ENCODE peak calls at places on chromosome 1, in four cellular contexts. E, L, X and B are unnamed samples.

GRCh38 chr1:41242645-41243171 is 602 bp upstream of the SCMH1 start:
- DNase-seq in E (no peak), L (no peak), X (no peak), B (peak; percentile 10)

GRCh38 chr1:20994176-20994575 is 182.5 kb downstream of the EIF4G3 start:
- DNase-seq in E (no peak), L (no peak), X (no peak), B (no peak)

GRCh38 chr1:17119076-17119743 is at the start of gene PADI2:
- DNase-seq in E (peak; percentile 92), L (no peak), X (peak; percentile 75), B (peak; percentile 46)

GRCh38 chr1:154967331-154967950 is 3.1 kb downstream of the SHC1 start:
- DNase-seq in E (no peak), L (no peak), X (no peak), B (no peak)

GRCh38 chr1:54934869-54935268 is 45.6 kb upstream of the TMEM61 start:
- DNase-seq in E (no peak), L (no peak), X (no peak), B (peak; percentile 37)

GRCh38 chr1:162670928-162671663 is 38.8 kb downstream of the DDR2 start:
- DNase-seq in E (no peak), L (no peak), X (no peak), B (peak; percentile 72)

GRCh38 chr1:19460535-19461351 is 24.6 kb downstream of the CAPZB start:
- DNase-seq in E (peak; percentile 45), L (no peak), X (no peak), B (no peak)

GRCh38 chr1:9852410-9853301 is 28.9 kb upstream of the CLSTN1 start:
- DNase-seq in E (no peak), L (no peak), X (no peak), B (no peak)

GRCh38 chr1:93114403-93114802 is 35.3 kb downstream of the MTF2 start:
- DNase-seq in E (no peak), L (no peak), X (no peak), B (no peak)

GRCh38 chr1:147496571-147496970 is 44.7 kb upstream of the BCL9 start:
- DNase-seq in E (no peak), L (no peak), X (no peak), B (peak; percentile 69)

GRCh38 chr1:29655945-29656866 is 419.9 kb downstream of the PTPRU start:
- DNase-seq in E (no peak), L (no peak), X (peak; percentile 15), B (no peak)

GRCh38 chr1:84830136-84830535 is 62.9 kb downstream of the LPAR3 start:
- DNase-seq in E (no peak), L (no peak), X (no peak), B (no peak)

GRCh38 chr1:246809473-246809872 is 85.3 kb downstream of the SCCPDH start:
- DNase-seq in E (peak; percentile 52), L (no peak), X (no peak), B (no peak)

GRCh38 chr1:154404984-154405761 is at the start of gene IL6R:
- DNase-seq in E (peak; percentile 96), L (no peak), X (peak; percentile 80), B (peak; percentile 83)

GRCh38 chr1:51567653-51568052 is 48.6 kb upstream of the EPS15 start:
- DNase-seq in E (no peak), L (no peak), X (no peak), B (peak; percentile 28)

GRCh38 chr1:232066521-232066920 is 439.9 kb downstream of the DISC1 start:
- DNase-seq in E (no peak), L (no peak), X (no peak), B (no peak)

GRCh38 chr1:104765115-104765514 is 1015.4 kb downstream of the AMY1C start:
- DNase-seq in E (no peak), L (no peak), X (no peak), B (no peak)

GRCh38 chr1:152427458-152427857 is 13.4 kb upstream of the CRNN start:
- DNase-seq in E (no peak), L (no peak), X (no peak), B (no peak)

GRCh38 chr1:66333463-66334232 is 200.3 kb upstream of the SGIP1 start:
- DNase-seq in E (no peak), L (no peak), X (no peak), B (peak; percentile 80)

GRCh38 chr1:201565024-201565730 is 26.2 kb downstream of the NAV1 start:
- DNase-seq in E (peak; percentile 51), L (no peak), X (no peak), B (no peak)

GRCh38 chr1:26350701-26351590 is 3.0 kb downstream of the CRYBG2 start:
- DNase-seq in E (no peak), L (no peak), X (peak; percentile 58), B (peak; percentile 72)

GRCh38 chr1:10704383-10704882 is 92.0 kb downstream of the CASZ1 start:
- DNase-seq in E (no peak), L (peak; percentile 34), X (no peak), B (no peak)

GRCh38 chr1:218463194-218464156 is 118.3 kb downstream of the TGFB2 start:
- DNase-seq in E (no peak), L (no peak), X (no peak), B (peak; percentile 64)

GRCh38 chr1:63670164-63670563 is 77.0 kb downstream of the PGM1 start:
- DNase-seq in E (no peak), L (no peak), X (no peak), B (no peak)

GRCh38 chr1:178541829-178542553 is 29.1 kb downstream of the TEX35 start:
- DNase-seq in E (peak; percentile 89), L (no peak), X (peak; percentile 21), B (peak; percentile 6)
- TF ChIP-seq POLR2A in E (no peak), L (no peak), X (no peak), B (no peak)

DNA sequence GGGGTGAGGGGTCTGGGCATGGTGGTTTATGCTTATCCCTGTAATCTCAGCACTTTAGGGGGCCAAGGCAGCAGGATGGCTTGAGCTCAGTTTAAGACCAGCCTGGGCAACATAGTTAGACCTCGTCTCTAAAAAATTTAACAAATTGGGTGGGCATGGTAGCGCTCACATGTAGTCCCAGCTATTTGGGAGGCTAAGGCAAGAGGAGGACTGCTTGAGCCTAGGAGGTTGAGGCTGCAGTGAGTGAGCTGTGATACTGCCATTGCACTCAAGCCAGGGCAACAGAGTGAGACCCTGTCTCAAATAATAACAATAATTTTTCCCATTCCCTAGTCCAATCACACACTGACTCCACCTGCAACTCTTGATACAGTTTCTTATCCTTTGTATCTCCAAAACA is 6.3 kb downstream of the WASF2 start:
- DNase-seq in E (no peak), L (no peak), X (no peak), B (no peak)
- H3K4me1 ChIP-seq in E (peaks cover 45% of the 10 kb centered on the region), L (peaks cover 6% of the 10 kb centered on the region), X (peaks cover 9% of the 10 kb centered on the region), B (peaks cover 10% of the 10 kb centered on the region)

DNA sequence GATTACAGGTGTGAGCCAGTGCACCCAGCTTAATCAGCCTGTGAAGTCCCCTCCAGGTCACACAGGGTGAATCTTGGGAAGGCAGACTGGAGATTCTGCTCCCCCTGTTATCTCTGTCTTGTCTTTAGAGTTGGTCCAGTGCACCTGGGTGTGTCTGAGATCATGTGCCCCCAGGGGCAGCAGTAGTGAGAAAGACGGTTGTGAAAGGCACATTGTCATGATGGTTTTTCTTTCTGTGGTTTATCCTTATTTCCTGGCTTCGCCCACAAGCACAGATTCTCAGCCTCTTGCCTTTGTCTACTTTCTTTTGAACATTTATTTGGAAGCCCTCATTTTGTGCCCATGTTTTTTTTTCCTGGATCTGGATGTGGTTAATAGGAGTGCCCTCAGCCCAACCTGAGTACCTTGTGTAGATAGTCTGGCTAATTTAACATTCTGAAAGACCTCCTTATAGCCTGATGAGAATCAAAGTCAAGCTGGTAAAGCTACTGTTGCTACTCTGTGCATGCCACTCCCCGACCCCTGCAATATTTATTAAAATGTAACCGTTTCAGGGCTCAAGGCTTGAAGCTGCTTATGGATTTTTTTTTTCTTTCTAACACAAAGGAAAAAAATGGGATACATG is 23.7 kb downstream of the UCK2 start:
- DNase-seq in E (no peak), L (no peak), X (peak; percentile 47), B (no peak)
- TF ChIP-seq POLR2AphosphoS5 in E (no peak), L (no peak), X (no peak), B (no peak)

DNA sequence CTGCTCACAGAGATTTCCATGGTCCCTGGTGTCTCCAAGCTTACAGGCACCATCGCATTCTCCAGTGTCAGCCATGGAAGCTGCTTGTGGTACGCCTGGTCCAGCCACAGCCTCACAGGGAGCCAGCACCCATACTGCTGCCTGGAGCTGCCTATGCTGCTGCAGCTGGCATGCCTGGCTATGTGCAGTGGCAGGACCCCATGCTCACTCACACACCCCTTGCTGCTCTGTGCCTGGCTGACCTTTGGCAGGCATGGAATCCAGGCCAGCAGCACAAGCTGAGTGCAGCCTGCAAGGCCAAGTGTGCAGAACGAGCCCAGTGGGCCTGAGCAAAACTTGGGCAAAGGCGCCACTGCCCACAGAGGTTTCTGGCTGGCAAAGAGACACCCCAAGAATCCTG is 26.4 kb upstream of the DENND1B start:
- DNase-seq in E (no peak), L (no peak), X (no peak), B (no peak)
- TF ChIP-seq POLR2A in E (no peak), L (no peak), X (no peak), B (no peak)

GRCh38 chr1:248825573-248825908 is 174 bp downstream of the SH3BP5L start:
- DNase-seq in E (no peak), L (no peak), X (peak; percentile 49), B (no peak)
- H3K4me1 ChIP-seq in E (peaks cover 34% of the 10 kb centered on the region), L (no peaks in the 10 kb centered on the region), X (peaks cover 29% of the 10 kb centered on the region), B (peaks cover 47% of the 10 kb centered on the region)

DNA sequence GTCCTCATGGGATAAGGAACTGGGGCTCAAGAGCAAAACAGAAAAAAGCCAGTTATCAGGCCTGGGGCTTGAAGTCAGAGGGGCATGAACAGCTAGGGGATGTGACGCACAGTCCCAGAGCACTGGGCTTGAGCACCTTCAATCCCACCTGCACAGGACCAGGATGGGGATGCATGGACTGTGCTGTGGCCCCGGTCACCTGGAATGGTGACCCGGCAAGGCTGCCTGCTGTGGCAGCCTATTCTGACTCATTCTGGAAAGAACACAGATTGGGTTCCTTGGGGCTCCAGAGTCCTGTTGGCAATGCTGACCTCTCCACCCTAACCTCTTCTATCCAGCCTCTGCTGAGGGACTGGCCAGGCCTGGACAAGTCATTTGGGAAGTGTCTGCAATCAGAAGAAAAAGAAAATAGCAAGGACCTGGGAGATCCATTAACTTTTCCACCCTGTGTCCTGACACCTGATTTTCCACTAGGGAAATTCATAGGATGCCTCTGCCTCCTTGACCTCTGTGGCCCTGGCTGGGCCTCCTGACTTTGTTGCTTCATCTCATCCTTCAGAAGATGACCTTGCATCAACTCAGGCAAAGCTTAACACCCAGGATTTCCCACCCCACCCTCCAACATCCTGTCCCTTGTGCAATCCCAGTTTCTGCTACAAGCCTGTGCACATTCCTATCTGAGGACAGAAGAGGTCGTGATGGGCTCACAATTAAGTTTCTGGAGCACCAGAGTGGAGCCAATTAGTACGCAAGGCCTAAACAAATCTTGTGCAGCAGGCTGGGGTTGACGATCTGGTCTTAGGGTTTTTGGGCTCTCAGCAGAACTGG is 17.9 kb upstream of the FMOD start:
- DNase-seq in E (no peak), L (no peak), X (no peak), B (peak; percentile 47)
- TF ChIP-seq POLR2AphosphoS5 in E (no peak), L (no peak), X (no peak), B (no peak)